ENCODE peak calls at places on chromosomes 12 and 14, in six cellular contexts. One of them, this sample, is unnamed.
A peak's percentile ranks its signal among the peaks of the same experiment; 100 is the strongest.

GRCh38 chr12:85065816-85066482 is 29.8 kb downstream of the LRRIQ1 start:
- DNase-seq in HCT116: no peak
- DNase-seq in K562: no peak
- DNase-seq in H1: no peak
- DNase-seq in GM12878: no peak
- DNase-seq in HepG2: no peak
- DNase-seq in this sample: no peak

GRCh38 chr12:130951636-130952035 is 2.1 kb upstream of the ADGRD1 start:
- DNase-seq in GM12878: no peak
- DNase-seq in K562: no peak
- DNase-seq in H1: no peak
- DNase-seq in HCT116: no peak
- DNase-seq in HepG2: no peak
- DNase-seq in this sample: no peak

GRCh38 chr12:29703528-29703927 is 80.2 kb downstream of the TMTC1 start:
- DNase-seq in K562: no peak
- DNase-seq in HCT116: no peak
- DNase-seq in H1: no peak
- DNase-seq in HepG2: no peak
- DNase-seq in GM12878: no peak
- DNase-seq in this sample: no peak

GRCh38 chr12:62933220-62933870 is 1.6 kb downstream of the PPM1H start:
- DNase-seq in HepG2: peak; percentile 52
- DNase-seq in HCT116: no peak
- DNase-seq in GM12878: no peak
- DNase-seq in K562: peak; percentile 57
- DNase-seq in H1: peak; percentile 77
- DNase-seq in this sample: peak; percentile 75

GRCh38 chr12:105485926-105486325 is 155.4 kb downstream of the C12orf75 start:
- DNase-seq in H1: no peak
- DNase-seq in HepG2: no peak
- DNase-seq in HCT116: no peak
- DNase-seq in K562: no peak
- DNase-seq in GM12878: no peak
- DNase-seq in this sample: no peak

GRCh38 chr12:50612882-50613281 is 108.1 kb downstream of the DIP2B start:
- DNase-seq in GM12878: no peak
- DNase-seq in K562: no peak
- DNase-seq in HCT116: no peak
- DNase-seq in H1: no peak
- DNase-seq in HepG2: no peak
- DNase-seq in this sample: no peak

GRCh38 chr12:13169255-13169654 is 27.3 kb upstream of the EMP1 start:
- DNase-seq in H1: no peak
- DNase-seq in K562: no peak
- DNase-seq in HCT116: no peak
- DNase-seq in HepG2: no peak
- DNase-seq in GM12878: no peak
- DNase-seq in this sample: no peak

GRCh38 chr12:63095369-63095967 is 55.5 kb downstream of the AVPR1A start:
- DNase-seq in HCT116: no peak
- DNase-seq in HepG2: peak; percentile 53
- DNase-seq in GM12878: no peak
- DNase-seq in K562: no peak
- DNase-seq in H1: no peak
- DNase-seq in this sample: no peak

GRCh38 chr14:68548194-68549056 is 244.4 kb downstream of the ZFP36L1 start:
- DNase-seq in GM12878: no peak
- DNase-seq in HCT116: peak; percentile 82
- DNase-seq in H1: peak; percentile 54
- DNase-seq in HepG2: no peak
- DNase-seq in K562: no peak
- DNase-seq in this sample: no peak

GRCh38 chr12:113171543-113171942 is 13.7 kb downstream of the DDX54 start:
- DNase-seq in H1: no peak
- DNase-seq in HCT116: no peak
- DNase-seq in K562: no peak
- DNase-seq in GM12878: no peak
- DNase-seq in HepG2: no peak
- DNase-seq in this sample: no peak

GRCh38 chr12:58189030-58189429 is 247.7 kb downstream of the ATP23 start:
- DNase-seq in HCT116: no peak
- DNase-seq in HepG2: no peak
- DNase-seq in GM12878: no peak
- DNase-seq in K562: no peak
- DNase-seq in H1: no peak
- DNase-seq in this sample: no peak

GRCh38 chr14:21096889-21097615 is 1.4 kb downstream of the ZNF219 start:
- DNase-seq in HepG2: no peak
- DNase-seq in H1: no peak
- DNase-seq in HCT116: no peak
- DNase-seq in GM12878: no peak
- DNase-seq in K562: no peak
- DNase-seq in this sample: no peak

GRCh38 chr12:119328111-119328510 is 6.4 kb upstream of the CCDC60 start:
- DNase-seq in HCT116: peak; percentile 28
- DNase-seq in HepG2: peak; percentile 6
- DNase-seq in K562: peak; percentile 37
- DNase-seq in H1: peak; percentile 77
- DNase-seq in GM12878: no peak
- DNase-seq in this sample: peak; percentile 75

GRCh38 chr12:14874882-14875281 is 10.8 kb downstream of the MGP start:
- DNase-seq in GM12878: no peak
- DNase-seq in HCT116: no peak
- DNase-seq in H1: no peak
- DNase-seq in HepG2: no peak
- DNase-seq in K562: no peak
- DNase-seq in this sample: no peak

GRCh38 chr12:127393896-127394295 is 873.1 kb upstream of the TMEM132C start:
- DNase-seq in HCT116: no peak
- DNase-seq in HepG2: no peak
- DNase-seq in H1: no peak
- DNase-seq in GM12878: no peak
- DNase-seq in K562: no peak
- DNase-seq in this sample: no peak

GRCh38 chr12:13463189-13463588 is 266.7 kb downstream of the EMP1 start:
- DNase-seq in K562: no peak
- DNase-seq in HCT116: no peak
- DNase-seq in H1: no peak
- DNase-seq in HepG2: no peak
- DNase-seq in GM12878: no peak
- DNase-seq in this sample: no peak

DNA sequence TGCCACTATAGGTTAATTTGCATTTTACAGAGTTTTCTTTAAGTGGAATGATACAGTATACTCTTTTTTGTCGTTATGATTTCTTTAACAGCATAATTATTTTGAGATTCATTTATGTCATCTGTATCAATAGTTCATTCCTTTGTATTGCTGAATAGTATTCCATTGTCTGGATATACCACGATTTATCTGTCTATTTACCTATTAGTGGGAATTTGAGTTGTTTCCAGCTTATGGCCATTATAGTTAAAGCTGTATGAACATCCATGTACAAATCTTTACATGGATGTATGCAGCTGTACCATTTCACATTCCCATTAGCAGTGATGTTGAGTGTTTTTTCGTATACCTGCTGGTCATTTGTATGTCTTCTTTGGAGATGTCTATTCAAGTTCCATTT is 163.9 kb downstream of the ETNK1 start:
- DNase-seq in H1: no peak
- DNase-seq in HepG2: no peak
- DNase-seq in HCT116: no peak
- DNase-seq in GM12878: no peak
- DNase-seq in K562: no peak
- DNase-seq in this sample: no peak
- TF ChIP-seq ATF3 in H1: no peak
- TF ChIP-seq ATF3 in HepG2: no peak
- TF ChIP-seq ATF3 in HCT116: no peak
- TF ChIP-seq ATF3 in GM12878: no peak
- TF ChIP-seq ATF3 in K562: no peak
- TF ChIP-seq ATF3 in this sample: no peak

GRCh38 chr12:57159341-57159740 is 11.9 kb upstream of the LRP1-AS start:
- DNase-seq in HepG2: no peak
- DNase-seq in K562: no peak
- DNase-seq in GM12878: no peak
- DNase-seq in H1: no peak
- DNase-seq in HCT116: no peak
- DNase-seq in this sample: no peak
- TF ChIP-seq ATF3 in HepG2: no peak
- TF ChIP-seq ATF3 in K562: no peak
- TF ChIP-seq ATF3 in GM12878: no peak
- TF ChIP-seq ATF3 in H1: no peak
- TF ChIP-seq ATF3 in HCT116: no peak
- TF ChIP-seq ATF3 in this sample: no peak

GRCh38 chr12:41919526-41920305 is 225.0 kb downstream of the GXYLT1 start:
- DNase-seq in HepG2: no peak
- DNase-seq in GM12878: no peak
- DNase-seq in HCT116: no peak
- DNase-seq in K562: no peak
- DNase-seq in H1: no peak
- DNase-seq in this sample: no peak

GRCh38 chr12:41923351-41923750 is 221.3 kb downstream of the GXYLT1 start:
- DNase-seq in HepG2: no peak
- DNase-seq in K562: no peak
- DNase-seq in GM12878: no peak
- DNase-seq in HCT116: no peak
- DNase-seq in H1: no peak
- DNase-seq in this sample: no peak

GRCh38 chr12:41919025-41919424 is 225.6 kb downstream of the GXYLT1 start:
- DNase-seq in HCT116: no peak
- DNase-seq in GM12878: no peak
- DNase-seq in HepG2: no peak
- DNase-seq in K562: no peak
- DNase-seq in H1: no peak
- DNase-seq in this sample: no peak

GRCh38 chr12:41917181-41917580 is 227.5 kb downstream of the GXYLT1 start:
- DNase-seq in K562: no peak
- DNase-seq in HepG2: no peak
- DNase-seq in H1: no peak
- DNase-seq in HCT116: no peak
- DNase-seq in GM12878: no peak
- DNase-seq in this sample: no peak

DNA sequence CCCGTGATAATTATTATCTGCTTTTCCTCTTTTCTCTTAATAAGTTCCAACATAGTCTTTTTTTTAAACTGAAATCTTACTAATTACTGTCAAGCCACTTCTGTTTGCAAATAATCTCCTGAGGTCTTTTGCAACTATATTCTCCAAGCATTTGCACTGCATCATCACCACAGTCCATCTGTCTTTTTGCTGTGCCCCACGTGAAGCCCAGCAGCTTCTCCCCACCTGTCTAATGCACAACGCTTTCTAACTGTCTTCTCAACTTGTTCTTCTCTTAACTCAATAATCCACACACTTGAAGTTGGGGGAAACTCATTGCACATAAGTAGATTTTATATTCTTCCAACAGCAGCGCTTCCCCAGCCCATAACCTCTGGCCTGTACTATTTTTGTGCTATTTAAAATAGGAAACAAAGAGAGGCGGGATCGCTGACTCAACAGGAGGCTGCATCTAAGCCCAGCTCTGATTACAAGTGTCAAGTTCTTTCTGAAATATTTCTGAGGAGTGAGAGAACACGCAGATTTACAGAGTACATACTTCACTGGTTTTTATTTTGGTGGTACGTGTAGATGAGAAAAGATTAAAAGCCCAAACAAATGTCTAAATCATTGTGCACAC is 226.7 kb downstream of the GXYLT1 start:
- DNase-seq in HCT116: no peak
- DNase-seq in K562: no peak
- DNase-seq in H1: no peak
- DNase-seq in HepG2: no peak
- DNase-seq in GM12878: no peak
- DNase-seq in this sample: no peak
- TF ChIP-seq ATF3 in HCT116: no peak
- TF ChIP-seq ATF3 in K562: no peak
- TF ChIP-seq ATF3 in H1: no peak
- TF ChIP-seq ATF3 in HepG2: no peak
- TF ChIP-seq ATF3 in GM12878: no peak
- TF ChIP-seq ATF3 in this sample: no peak

GRCh38 chr12:122421263-122421814 is 1.1 kb downstream of the CLIP1 start:
- DNase-seq in GM12878: no peak
- DNase-seq in HCT116: no peak
- DNase-seq in K562: peak; percentile 53
- DNase-seq in HepG2: peak; percentile 82
- DNase-seq in H1: no peak
- DNase-seq in this sample: no peak
- TF ChIP-seq ATF3 in GM12878: no peak
- TF ChIP-seq ATF3 in HCT116: no peak
- TF ChIP-seq ATF3 in K562: no peak
- TF ChIP-seq ATF3 in HepG2: no peak
- TF ChIP-seq ATF3 in H1: no peak
- TF ChIP-seq ATF3 in this sample: no peak

DNA sequence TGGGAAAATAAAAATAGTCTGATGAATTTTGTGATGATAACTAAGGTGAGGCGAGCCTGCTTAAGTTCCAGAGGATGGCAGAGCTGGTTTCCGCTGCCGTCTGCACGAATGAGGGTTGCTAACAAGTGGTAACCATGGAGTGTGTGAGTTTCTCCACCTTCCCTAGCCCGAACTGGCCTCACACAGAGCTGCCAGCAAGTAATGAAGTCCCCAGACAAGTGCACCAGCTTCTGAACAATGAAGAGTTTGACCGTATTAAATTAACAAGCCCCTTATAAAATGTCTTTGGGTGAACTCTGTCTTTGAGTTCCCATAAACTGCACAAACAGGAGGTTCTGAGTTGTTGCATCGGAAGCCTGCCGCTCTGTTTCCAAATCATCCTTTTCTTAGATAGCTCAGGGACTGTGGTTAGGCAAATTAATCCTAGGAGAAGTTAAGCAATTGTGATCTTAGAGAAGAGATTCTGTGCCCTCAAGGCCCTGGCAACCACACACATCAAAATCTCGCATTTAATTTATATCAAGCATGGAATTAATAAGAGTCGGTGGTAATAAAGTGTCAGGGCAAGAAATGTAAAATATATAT is 274.1 kb upstream of the DAAM1 start:
- DNase-seq in H1: no peak
- DNase-seq in HCT116: no peak
- DNase-seq in HepG2: no peak
- DNase-seq in K562: no peak
- DNase-seq in GM12878: no peak
- DNase-seq in this sample: no peak
- TF ChIP-seq ATF3 in H1: no peak
- TF ChIP-seq ATF3 in HCT116: no peak
- TF ChIP-seq ATF3 in HepG2: no peak
- TF ChIP-seq ATF3 in K562: no peak
- TF ChIP-seq ATF3 in GM12878: no peak
- TF ChIP-seq ATF3 in this sample: no peak

DNA sequence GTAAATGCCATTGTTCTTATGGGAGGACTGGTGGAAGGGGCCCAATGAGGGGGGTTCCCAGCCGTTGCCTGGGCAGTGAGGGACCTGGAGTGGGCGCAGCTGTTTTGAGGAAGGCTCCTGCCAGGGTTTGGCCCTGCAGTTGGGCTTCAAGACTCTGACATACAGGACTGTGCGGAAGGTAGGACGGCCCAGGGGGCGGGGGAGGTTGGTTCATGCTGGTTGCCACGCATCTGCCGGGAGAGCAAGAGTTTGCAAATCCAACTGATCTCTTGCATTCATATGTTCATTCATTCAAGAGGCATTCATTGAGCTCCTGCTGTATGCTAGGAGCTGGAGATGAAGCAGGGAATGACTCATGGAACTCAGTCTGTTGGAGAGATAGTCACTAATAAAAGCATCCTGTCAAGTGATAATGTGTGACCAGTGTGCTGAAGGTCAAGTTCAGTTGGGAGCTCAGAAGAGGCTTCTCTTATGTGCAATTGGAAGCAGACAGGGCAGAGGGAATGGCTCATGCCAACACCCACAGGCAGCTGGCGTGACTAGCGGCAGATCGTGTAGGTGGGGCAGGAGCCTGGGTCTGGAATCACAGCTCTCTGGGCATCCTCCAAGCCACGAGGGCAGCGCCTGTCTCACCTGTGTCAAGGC is 7.8 kb downstream of the SH2B3 start:
- DNase-seq in H1: no peak
- DNase-seq in HepG2: no peak
- DNase-seq in HCT116: no peak
- DNase-seq in K562: peak; percentile 74
- DNase-seq in GM12878: no peak
- DNase-seq in this sample: no peak
- TF ChIP-seq ATF3 in H1: no peak
- TF ChIP-seq ATF3 in HepG2: no peak
- TF ChIP-seq ATF3 in HCT116: no peak
- TF ChIP-seq ATF3 in K562: no peak
- TF ChIP-seq ATF3 in GM12878: no peak
- TF ChIP-seq ATF3 in this sample: no peak